ENCODE peak calls at places on chromosome 22, in six cellular contexts. M is hippocampal formation, J is EH, F is NCI-H1417 treated with DMSO at 0.1 percent for 48 hours, U is Right ventricle myocardium superior, A is fibroblast of lung. N is an unnamed sample.

GRCh38 chr22:48432721-48433518 is 1394.8 kb downstream of the BRD1 start:
- DNase-seq in M (no peak), A (no peak), U (no peak), J (peak), F (no peak), N (no peak)

GRCh38 chr22:35775339-35775738 is 57.7 kb downstream of the APOL5 start:
- DNase-seq in A (no peak), F (no peak), U (no peak), M (no peak), J (no peak), N (no peak)

GRCh38 chr22:17430298-17430900 is 61.1 kb downstream of the CECR2 start:
- DNase-seq in J (no peak), U (no peak), M (no peak), F (no peak), A (peak), N (peak)

GRCh38 chr22:42313804-42314581 is 43.5 kb upstream of the TCF20 start:
- DNase-seq in J (peak), U (peak), M (peak), A (peak), F (peak), N (peak)

GRCh38 chr22:28116261-28116673 is 197.2 kb upstream of the PITPNB start:
- DNase-seq in F (no peak), J (peak), A (peak), M (no peak), U (peak), N (no peak)

GRCh38 chr22:45262931-45263789 is 21.6 kb upstream of the UPK3A start:
- DNase-seq in A (no peak), M (no peak), U (peak), J (peak), F (no peak), N (peak)

GRCh38 chr22:28955817-28956216 is 72.4 kb downstream of the ZNRF3 start:
- DNase-seq in U (no peak), A (peak), M (no peak), F (no peak), J (no peak), N (no peak)

GRCh38 chr22:37742374-37743092 is 45.7 kb downstream of the TRIOBP start:
- DNase-seq in A (peak), U (peak), J (peak), M (no peak), F (no peak), N (no peak)

GRCh38 chr22:27801616-27802388 is at the start of gene MN1:
- DNase-seq in M (peak), F (no peak), J (peak), U (peak), A (peak), N (no peak)

GRCh38 chr22:20238567-20239062 is 29.5 kb downstream of the RTN4R start:
- DNase-seq in F (no peak), M (peak), J (peak), U (peak), A (no peak), N (peak)

GRCh38 chr22:48175721-48176120 is 1413.3 kb downstream of the TBC1D22A start:
- DNase-seq in F (no peak), U (no peak), J (no peak), A (no peak), M (no peak), N (peak)

GRCh38 chr22:45889539-45890350 is 87.2 kb downstream of the WNT7B start:
- DNase-seq in F (no peak), U (peak), J (no peak), M (no peak), A (peak), N (peak)

GRCh38 chr22:47839586-47840245 is 1077.3 kb downstream of the TBC1D22A start:
- DNase-seq in U (no peak), M (no peak), J (no peak), F (no peak), A (peak), N (no peak)

GRCh38 chr22:22931557-22932270 is 44.1 kb downstream of the IGLL5 start:
- DNase-seq in A (no peak), F (no peak), U (no peak), M (no peak), J (no peak), N (no peak)

GRCh38 chr22:49964493-49965290 is 4.1 kb downstream of the PIM3 start:
- DNase-seq in U (peak), J (no peak), F (no peak), M (no peak), A (no peak), N (peak)

GRCh38 chr22:18998998-18999397 is 62.9 kb upstream of the PRODH start:
- DNase-seq in M (no peak), J (no peak), U (no peak), F (no peak), A (no peak), N (no peak)

GRCh38 chr22:46010951-46011626 is 34.1 kb upstream of the WNT7B start:
- DNase-seq in M (peak), F (no peak), J (no peak), U (peak), A (no peak), N (no peak)

GRCh38 chr22:44157916-44158618 is 22.7 kb upstream of the PARVG start:
- DNase-seq in J (no peak), U (no peak), F (no peak), M (no peak), A (no peak), N (no peak)

GRCh38 chr22:50308986-50309600 is 1.6 kb upstream of the PLXNB2 start:
- DNase-seq in A (no peak), F (no peak), M (peak), U (no peak), J (no peak), N (peak)

GRCh38 chr22:46065733-46066454 is 84.4 kb upstream of the PPARA start:
- DNase-seq in J (peak), F (no peak), U (no peak), A (no peak), M (no peak), N (no peak)

GRCh38 chr22:41288245-41288946 is 2.4 kb upstream of the RANGAP1 start:
- DNase-seq in U (no peak), F (no peak), J (peak), M (no peak), A (peak), N (peak)

GRCh38 chr22:30943368-30943767 is 25.2 kb downstream of the MORC2 start:
- DNase-seq in M (no peak), A (no peak), F (no peak), J (no peak), U (no peak), N (no peak)

GRCh38 chr22:46911341-46911740 is 148.9 kb downstream of the TBC1D22A start:
- DNase-seq in J (no peak), A (no peak), F (no peak), M (no peak), U (no peak), N (no peak)

GRCh38 chr22:49499433-49500075 is 328.1 kb downstream of the BRD1 start:
- DNase-seq in J (no peak), A (no peak), M (no peak), F (no peak), U (no peak), N (no peak)

GRCh38 chr22:39092111-39092867 is 4.8 kb upstream of the APOBEC3H start:
- DNase-seq in F (no peak), A (no peak), U (no peak), J (no peak), M (no peak), N (no peak)

GRCh38 chr22:49713003-49713402 is 114.7 kb downstream of the BRD1 start:
- DNase-seq in J (no peak), M (no peak), F (no peak), U (no peak), A (no peak), N (no peak)